ENCODE peak calls at places on chromosomes 3 and 15, in four cellular contexts. P is CD8-positive, alpha-beta T cell; K is activated B cell treated with CpG ODN at 0.5 μM for 24 hours; A is type B pancreatic cell. C is an unnamed sample.

GRCh38 chr3:195595778-195596531 is 12.2 kb upstream of the APOD start:
- DNase-seq in P (no peak), K (no peak), A (no peak), C (no peak)

GRCh38 chr3:113405180-113405579 is 36.1 kb downstream of the CFAP44 start:
- DNase-seq in P (no peak), K (no peak), A (no peak), C (no peak)

GRCh38 chr3:127747751-127748521 is 74.4 kb downstream of the MGLL start:
- DNase-seq in P (no peak), K (no peak), A (no peak), C (no peak)

GRCh38 chr15:51030649-51031316 is 63.9 kb downstream of the TNFAIP8L3 start:
- DNase-seq in P (no peak), K (no peak), A (no peak), C (no peak)

GRCh38 chr3:127418560-127419099 is 130.8 kb upstream of the PRR20G start:
- DNase-seq in P (no peak), K (no peak), A (no peak), C (no peak)

GRCh38 chr3:34569437-34569836 is 771.0 kb downstream of the PDCD6IP start:
- DNase-seq in P (no peak), K (no peak), A (no peak), C (no peak)

GRCh38 chr3:172096881-172097420 is 57.6 kb downstream of the FNDC3B start:
- DNase-seq in P (no peak), K (no peak), A (no peak), C (no peak)

GRCh38 chr15:93026359-93026758 is 62.7 kb downstream of the RGMA start:
- DNase-seq in P (no peak), K (no peak), A (peak), C (no peak)

GRCh38 chr3:104987859-104988258 is 378.9 kb upstream of the ALCAM start:
- DNase-seq in P (no peak), K (no peak), A (no peak), C (no peak)

GRCh38 chr3:31462050-31462569 is 70.6 kb upstream of the STT3B start:
- DNase-seq in P (peak), K (no peak), A (no peak), C (no peak)

GRCh38 chr3:185215873-185216586 is 37.8 kb downstream of the EHHADH start:
- DNase-seq in P (no peak), K (no peak), A (no peak), C (no peak)
- TF ChIP-seq CTCF in P (peak), K (no peak), A (peak), C (no peak)

DNA sequence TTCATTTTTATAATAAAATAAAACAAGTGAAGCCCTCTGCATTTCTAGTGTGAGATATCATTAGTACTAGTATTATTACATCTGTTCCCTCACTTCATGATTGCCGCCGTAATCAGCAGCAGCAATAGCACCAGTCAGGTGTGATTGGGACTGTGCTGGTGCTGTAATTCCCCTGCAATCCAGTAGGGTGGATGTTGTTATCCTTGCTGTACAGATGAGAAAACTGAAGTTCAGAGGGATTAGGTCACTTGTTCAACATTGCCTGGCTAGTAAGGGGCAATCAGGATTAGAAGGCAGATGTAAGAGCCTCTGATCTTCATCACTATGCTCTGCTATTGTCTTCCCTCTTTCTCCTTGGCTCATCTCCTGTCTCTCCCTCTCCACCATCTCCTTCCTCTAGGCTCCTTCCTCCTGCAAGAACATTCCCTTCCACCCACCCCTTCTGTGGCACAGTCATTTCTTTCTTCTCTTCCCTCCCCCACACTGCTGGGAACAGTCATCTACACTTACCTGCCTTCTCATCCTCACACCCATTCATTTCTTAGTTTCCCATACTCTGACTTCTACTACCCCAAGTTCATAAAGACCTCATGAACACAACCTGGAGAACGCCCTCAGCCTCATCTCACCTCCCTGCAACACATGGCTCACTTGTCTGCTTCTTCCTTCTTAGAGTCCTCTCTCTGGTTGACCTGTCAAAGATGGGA is 29.7 kb downstream of the CRYGS start:
- DNase-seq in P (no peak), K (no peak), A (no peak), C (no peak)
- TF ChIP-seq CTCF in P (peak), K (no peak), A (peak), C (no peak)

GRCh38 chr3:44712455-44713075 is at the start of gene ZNF502:
- DNase-seq in P (peak), K (peak), A (no peak), C (peak)
- TF ChIP-seq CTCF in P (peak), K (no peak), A (no peak), C (peak)

GRCh38 chr3:32831062-32831461 is 13.3 kb downstream of the TRIM71 start:
- DNase-seq in P (no peak), K (no peak), A (no peak), C (no peak)
- TF ChIP-seq CTCF in P (no peak), K (no peak), A (no peak), C (no peak)

DNA sequence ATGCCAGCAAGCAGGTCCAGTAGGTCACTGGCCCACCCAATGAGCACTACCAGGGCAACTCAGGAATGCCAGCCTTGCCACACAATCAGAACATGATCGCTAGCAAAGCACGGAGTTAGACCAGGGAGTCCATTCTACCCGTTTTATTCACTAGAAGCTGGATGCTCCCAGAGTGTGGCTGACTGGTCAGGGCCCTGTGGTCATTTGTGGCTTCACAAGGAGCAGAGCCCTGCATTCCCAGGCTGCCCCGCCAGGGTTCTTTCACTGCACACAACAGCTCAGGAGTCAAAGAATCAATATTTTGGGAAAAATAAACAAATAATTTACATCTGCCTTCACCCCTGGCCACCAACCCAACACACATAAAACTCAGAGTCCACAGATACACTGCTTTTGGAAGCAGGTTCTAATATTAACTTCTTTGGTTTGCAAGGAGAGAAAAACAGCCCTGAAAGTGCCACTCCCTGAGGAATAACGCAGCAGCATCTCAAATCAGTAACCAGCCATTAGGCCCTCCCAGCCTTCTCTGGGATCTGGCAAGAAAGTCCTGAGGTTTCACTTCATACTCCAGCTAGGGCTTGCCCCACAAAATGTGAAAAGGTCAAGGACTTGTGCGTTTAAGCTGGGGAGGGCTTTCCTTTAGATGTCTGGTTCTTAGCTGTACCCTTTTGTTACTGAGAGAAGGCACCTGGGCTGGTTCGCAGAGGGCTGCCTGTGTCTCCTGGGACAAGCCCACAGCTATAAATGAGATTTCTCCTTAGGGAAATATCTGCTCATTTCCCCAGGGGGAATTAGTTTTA is 16.0 kb downstream of the SIAH2 start:
- DNase-seq in P (no peak), K (no peak), A (no peak), C (no peak)
- TF ChIP-seq CTCF in P (no peak), K (no peak), A (no peak), C (no peak)

DNA sequence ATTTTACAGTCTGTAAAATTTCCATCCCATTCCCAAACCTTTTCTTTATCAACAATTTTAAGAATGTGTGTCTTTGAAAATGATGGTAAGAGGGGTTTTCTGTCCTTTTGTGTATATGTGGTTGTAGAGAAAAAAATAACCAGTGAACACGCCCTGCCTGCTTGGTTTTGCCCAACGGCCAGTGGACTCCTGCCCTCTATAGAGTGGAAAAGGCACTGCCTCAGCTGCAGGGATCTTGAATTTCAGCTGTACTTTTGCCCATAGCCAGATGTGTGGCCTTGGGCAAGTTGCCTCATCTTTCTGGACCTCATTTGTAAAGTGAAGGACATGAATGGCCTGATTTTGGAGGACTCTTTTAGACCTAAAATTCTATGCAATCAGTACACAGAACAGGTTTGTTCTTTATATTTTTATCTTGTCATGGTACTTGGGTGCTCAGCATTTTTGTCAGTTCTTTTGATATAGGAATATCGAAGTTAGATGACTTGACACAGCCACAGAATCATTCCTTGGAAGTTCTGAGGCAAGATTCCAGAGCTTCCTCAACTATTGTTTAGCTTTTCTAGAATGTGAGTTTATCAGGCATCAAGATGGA is 81.0 kb downstream of the CLDN11 start:
- DNase-seq in P (no peak), K (no peak), A (no peak), C (no peak)
- TF ChIP-seq CTCF in P (peak), K (no peak), A (peak), C (no peak)

GRCh38 chr15:39628131-39628482 is 47.2 kb downstream of the THBS1 start:
- DNase-seq in P (no peak), K (no peak), A (no peak), C (no peak)
- TF ChIP-seq CTCF in P (no peak), K (no peak), A (no peak), C (no peak)

GRCh38 chr3:35675206-35675605 is 35.9 kb downstream of the ARPP21 start:
- DNase-seq in P (no peak), K (no peak), A (no peak), C (no peak)

GRCh38 chr3:35674451-35675109 is 35.3 kb downstream of the ARPP21 start:
- DNase-seq in P (no peak), K (no peak), A (no peak), C (no peak)

GRCh38 chr3:35675621-35676020 is 36.3 kb downstream of the ARPP21 start:
- DNase-seq in P (no peak), K (no peak), A (no peak), C (no peak)

GRCh38 chr3:35671483-35671882 is 32.2 kb downstream of the ARPP21 start:
- DNase-seq in P (no peak), K (no peak), A (no peak), C (no peak)

DNA sequence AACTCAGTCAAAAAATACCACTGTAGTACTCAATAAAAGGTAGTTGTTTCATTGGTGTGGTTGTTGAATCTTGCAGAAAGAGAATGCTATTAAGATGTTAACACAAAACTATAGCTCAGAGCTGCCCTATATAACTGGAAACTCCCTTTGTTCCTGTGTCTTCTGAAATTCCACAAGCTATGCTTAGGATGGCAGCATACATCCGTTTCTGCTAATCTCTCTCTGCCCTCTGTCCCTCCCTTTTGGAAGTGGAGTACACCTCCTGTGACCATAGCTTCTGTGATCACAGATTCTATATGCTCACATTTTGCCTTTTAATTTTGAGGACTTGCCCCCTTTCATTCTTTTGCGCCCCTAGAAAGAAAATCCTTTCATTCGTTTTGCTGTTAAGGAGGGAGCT is 33.7 kb downstream of the ARPP21 start:
- DNase-seq in P (no peak), K (no peak), A (no peak), C (no peak)
- TF ChIP-seq CTCF in P (no peak), K (no peak), A (no peak), C (no peak)